ENCODE peak calls at places on chromosomes 3 and 15, in seven cellular contexts. One of them, this sample, is unnamed. For H3K4me1 and H3K27me3, the result is how much of the 10 kb centered on the place peaks cover.

GRCh38 chr3:40719660-40720287 is 195.0 kb downstream of the ZNF621 start:
- DNase-seq in Panc1: no peak
- DNase-seq in upper lobe of left lung: no peak
- DNase-seq in K562: peak
- DNase-seq in pancreas: peak
- DNase-seq in PC-9: no peak
- DNase-seq in hepatocyte: peak
- DNase-seq in this sample: no peak

GRCh38 chr15:49627407-49627877 is 6.6 kb downstream of the DTWD1 start:
- DNase-seq in upper lobe of left lung: no peak
- DNase-seq in Panc1: peak
- DNase-seq in K562: no peak
- DNase-seq in pancreas: no peak
- DNase-seq in PC-9: peak
- DNase-seq in hepatocyte: no peak
- DNase-seq in this sample: no peak

GRCh38 chr15:35067501-35068347 is 17.4 kb downstream of the NANOGP8 start:
- DNase-seq in hepatocyte: no peak
- DNase-seq in Panc1: no peak
- DNase-seq in upper lobe of left lung: no peak
- DNase-seq in PC-9: no peak
- DNase-seq in pancreas: no peak
- DNase-seq in K562: no peak
- DNase-seq in this sample: no peak

GRCh38 chr3:48552111-48552911 is 4.3 kb downstream of the PFKFB4 start:
- DNase-seq in upper lobe of left lung: no peak
- DNase-seq in PC-9: no peak
- DNase-seq in K562: no peak
- DNase-seq in hepatocyte: peak
- DNase-seq in pancreas: peak
- DNase-seq in Panc1: no peak
- DNase-seq in this sample: no peak

GRCh38 chr3:41323455-41323854 is 124.2 kb downstream of the CTNNB1 start:
- DNase-seq in upper lobe of left lung: no peak
- DNase-seq in K562: no peak
- DNase-seq in Panc1: no peak
- DNase-seq in hepatocyte: no peak
- DNase-seq in pancreas: no peak
- DNase-seq in PC-9: no peak
- DNase-seq in this sample: no peak

GRCh38 chr3:63508305-63508704 is 144.2 kb upstream of the SNTN start:
- DNase-seq in pancreas: no peak
- DNase-seq in hepatocyte: peak
- DNase-seq in PC-9: no peak
- DNase-seq in K562: peak
- DNase-seq in upper lobe of left lung: no peak
- DNase-seq in Panc1: no peak
- DNase-seq in this sample: no peak

GRCh38 chr3:47961815-47962606 is 54.2 kb downstream of the MAP4 start:
- DNase-seq in upper lobe of left lung: no peak
- DNase-seq in hepatocyte: peak
- DNase-seq in PC-9: peak
- DNase-seq in Panc1: no peak
- DNase-seq in pancreas: no peak
- DNase-seq in K562: peak
- DNase-seq in this sample: peak

GRCh38 chr3:56792201-56792600 is 9.5 kb downstream of the ARHGEF3 start:
- DNase-seq in K562: no peak
- DNase-seq in PC-9: no peak
- DNase-seq in pancreas: no peak
- DNase-seq in upper lobe of left lung: no peak
- DNase-seq in hepatocyte: no peak
- DNase-seq in Panc1: no peak
- DNase-seq in this sample: no peak

GRCh38 chr15:67341539-67341938 is 87.0 kb downstream of the IQCH start:
- DNase-seq in pancreas: no peak
- DNase-seq in upper lobe of left lung: no peak
- DNase-seq in Panc1: no peak
- DNase-seq in PC-9: no peak
- DNase-seq in K562: no peak
- DNase-seq in hepatocyte: no peak
- DNase-seq in this sample: no peak

GRCh38 chr3:11610044-11610671 is 33.6 kb downstream of the VGLL4 start:
- DNase-seq in pancreas: no peak
- DNase-seq in hepatocyte: peak
- DNase-seq in PC-9: no peak
- DNase-seq in Panc1: no peak
- DNase-seq in upper lobe of left lung: peak
- DNase-seq in K562: no peak
- DNase-seq in this sample: no peak

GRCh38 chr3:120174811-120175210 is 80.6 kb upstream of the GSK3B start:
- DNase-seq in PC-9: no peak
- DNase-seq in upper lobe of left lung: no peak
- DNase-seq in K562: no peak
- DNase-seq in pancreas: no peak
- DNase-seq in hepatocyte: no peak
- DNase-seq in Panc1: no peak
- DNase-seq in this sample: no peak

DNA sequence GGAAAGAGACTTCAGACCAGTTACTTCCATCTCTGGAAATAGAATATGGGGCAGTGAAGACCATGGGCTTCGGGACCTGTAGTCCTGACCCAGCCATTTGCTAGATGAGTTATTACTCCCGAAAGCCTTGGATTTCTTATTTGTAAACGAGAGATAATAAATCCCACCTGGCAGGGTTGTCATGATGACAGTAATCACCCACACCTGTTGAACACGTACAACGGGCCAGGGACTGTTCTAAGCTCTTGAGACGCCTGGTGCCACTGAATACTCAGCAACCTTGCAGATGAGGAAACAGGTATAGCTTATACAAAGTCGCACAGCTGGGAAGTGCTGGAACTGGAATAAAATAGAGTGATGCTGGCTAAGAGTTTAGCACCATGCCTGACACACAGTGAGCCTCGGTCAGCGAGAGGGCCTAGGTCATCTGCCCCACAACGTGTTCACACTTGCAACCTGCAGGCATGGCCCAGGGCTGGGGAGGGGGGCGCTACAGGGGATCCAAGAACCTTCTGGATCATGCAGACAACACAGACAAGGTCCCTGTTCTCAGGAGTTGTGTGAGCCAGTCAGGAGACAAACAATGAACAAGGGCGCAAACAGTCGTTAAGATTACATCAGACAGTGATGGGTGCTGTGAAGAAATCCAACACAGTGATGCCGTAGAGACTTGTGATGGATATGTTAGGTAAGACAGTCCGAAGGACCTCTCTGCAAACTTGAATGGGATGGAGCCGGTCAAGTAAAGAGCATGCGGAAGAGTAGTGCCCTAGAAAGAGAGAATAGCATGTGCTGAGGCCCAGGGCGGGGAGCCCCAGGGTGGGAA is 89.2 kb downstream of the CORO2B start:
- DNase-seq in Panc1: no peak
- DNase-seq in K562: no peak
- DNase-seq in PC-9: no peak
- DNase-seq in hepatocyte: no peak
- DNase-seq in pancreas: no peak
- DNase-seq in upper lobe of left lung: no peak
- DNase-seq in this sample: no peak
- H3K4me1 ChIP-seq in Panc1: under half
- H3K4me1 ChIP-seq in K562: under half
- H3K4me1 ChIP-seq in PC-9: under half
- H3K4me1 ChIP-seq in hepatocyte: under half
- H3K4me1 ChIP-seq in pancreas: under half
- H3K4me1 ChIP-seq in upper lobe of left lung: under half
- H3K4me1 ChIP-seq in this sample: under half

DNA sequence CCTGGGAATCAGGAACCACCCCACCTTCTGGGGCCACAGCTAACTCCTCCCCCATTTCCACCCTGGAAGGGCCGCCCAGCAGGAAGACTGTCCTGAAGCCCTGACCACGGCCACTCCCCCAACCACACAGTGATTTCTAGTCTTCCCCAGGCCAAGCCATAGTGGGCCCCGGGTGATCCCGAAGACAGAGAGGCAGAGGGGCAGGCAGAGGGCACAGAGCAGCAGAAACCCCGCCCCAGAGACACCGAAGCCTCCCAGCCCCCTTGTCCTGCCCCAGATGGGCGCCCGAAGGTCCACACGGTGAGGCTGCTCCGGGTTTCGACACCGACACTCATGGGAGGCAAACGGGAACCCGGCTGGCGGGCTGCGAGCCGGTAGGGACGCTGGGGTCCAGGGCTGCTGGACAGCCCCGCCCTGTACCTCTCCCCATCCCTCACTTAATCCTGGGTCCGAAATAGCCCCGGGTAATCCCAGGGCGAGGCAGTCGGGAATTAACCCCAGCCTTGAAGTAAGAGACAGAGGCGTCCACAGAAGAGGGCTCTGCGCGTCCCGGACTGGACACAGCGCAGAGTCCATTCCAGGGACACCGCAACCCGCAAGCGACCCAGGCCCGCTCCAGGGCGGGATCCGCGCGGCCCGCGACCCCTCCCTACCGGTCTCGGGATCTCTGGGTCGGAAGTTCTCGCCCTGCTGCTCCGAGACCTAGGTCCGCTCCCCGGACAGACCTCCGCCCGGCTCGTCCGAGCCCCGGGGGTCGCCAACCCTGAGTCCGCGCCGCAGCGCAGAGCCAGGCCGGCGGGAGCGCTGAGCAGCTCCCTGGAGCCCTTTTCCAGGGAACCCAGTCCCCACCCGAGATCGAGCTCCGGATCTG is 138.2 kb downstream of the NUP210 start:
- DNase-seq in pancreas: peak
- DNase-seq in upper lobe of left lung: peak
- DNase-seq in hepatocyte: no peak
- DNase-seq in PC-9: peak
- DNase-seq in K562: peak
- DNase-seq in Panc1: no peak
- DNase-seq in this sample: no peak
- H3K27me3 ChIP-seq in pancreas: under half
- H3K27me3 ChIP-seq in upper lobe of left lung: under half
- H3K27me3 ChIP-seq in hepatocyte: under half
- H3K27me3 ChIP-seq in PC-9: under half
- H3K27me3 ChIP-seq in K562: under half
- H3K27me3 ChIP-seq in Panc1: under half
- H3K27me3 ChIP-seq in this sample: under half

GRCh38 chr3:112427123-112427522 is 72.1 kb downstream of the BTLA start:
- DNase-seq in hepatocyte: no peak
- DNase-seq in upper lobe of left lung: no peak
- DNase-seq in K562: no peak
- DNase-seq in pancreas: no peak
- DNase-seq in PC-9: no peak
- DNase-seq in Panc1: no peak
- DNase-seq in this sample: no peak

GRCh38 chr3:112425858-112426750 is 73.2 kb downstream of the BTLA start:
- DNase-seq in upper lobe of left lung: no peak
- DNase-seq in PC-9: no peak
- DNase-seq in hepatocyte: no peak
- DNase-seq in K562: no peak
- DNase-seq in pancreas: no peak
- DNase-seq in Panc1: no peak
- DNase-seq in this sample: no peak

GRCh38 chr3:112424394-112424793 is 74.9 kb downstream of the BTLA start:
- DNase-seq in K562: no peak
- DNase-seq in upper lobe of left lung: no peak
- DNase-seq in PC-9: no peak
- DNase-seq in pancreas: no peak
- DNase-seq in Panc1: no peak
- DNase-seq in hepatocyte: no peak
- DNase-seq in this sample: no peak

GRCh38 chr3:112425382-112425781 is 73.9 kb downstream of the BTLA start:
- DNase-seq in K562: no peak
- DNase-seq in hepatocyte: no peak
- DNase-seq in upper lobe of left lung: no peak
- DNase-seq in pancreas: no peak
- DNase-seq in PC-9: no peak
- DNase-seq in Panc1: no peak
- DNase-seq in this sample: no peak
- H3K4me3 ChIP-seq in K562: no peak
- H3K4me3 ChIP-seq in hepatocyte: no peak
- H3K4me3 ChIP-seq in upper lobe of left lung: no peak
- H3K4me3 ChIP-seq in pancreas: no peak
- H3K4me3 ChIP-seq in PC-9: no peak
- H3K4me3 ChIP-seq in Panc1: no peak
- H3K4me3 ChIP-seq in this sample: no peak

DNA sequence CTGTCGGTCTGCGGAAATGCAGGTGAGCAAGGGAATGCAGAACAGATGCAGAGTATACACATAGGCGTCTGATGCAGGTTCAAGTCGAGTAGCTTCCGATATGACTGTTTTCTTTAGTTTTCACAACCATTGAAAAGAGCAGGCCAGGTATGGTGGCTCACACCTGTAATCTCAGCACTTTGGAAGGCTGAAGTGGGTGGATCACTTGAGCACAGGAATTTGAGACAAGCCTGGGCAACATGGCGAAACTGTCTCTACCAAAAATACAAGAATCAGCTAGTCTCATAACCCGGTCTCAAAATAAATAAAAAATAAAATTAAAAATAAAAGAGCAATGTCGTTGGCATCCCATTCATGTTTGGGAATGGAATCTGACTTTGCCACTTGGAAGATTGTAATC is 101.5 kb downstream of the PTPRG start:
- DNase-seq in Panc1: no peak
- DNase-seq in hepatocyte: no peak
- DNase-seq in PC-9: no peak
- DNase-seq in K562: no peak
- DNase-seq in pancreas: no peak
- DNase-seq in upper lobe of left lung: no peak
- DNase-seq in this sample: no peak
- H3K4me1 ChIP-seq in Panc1: under half
- H3K4me1 ChIP-seq in hepatocyte: under half
- H3K4me1 ChIP-seq in PC-9: under half
- H3K4me1 ChIP-seq in K562: under half
- H3K4me1 ChIP-seq in pancreas: under half
- H3K4me1 ChIP-seq in upper lobe of left lung: under half
- H3K4me1 ChIP-seq in this sample: under half

GRCh38 chr15:88113909-88114308 is 142.6 kb downstream of the NTRK3 start:
- DNase-seq in Panc1: no peak
- DNase-seq in K562: no peak
- DNase-seq in pancreas: no peak
- DNase-seq in PC-9: no peak
- DNase-seq in hepatocyte: no peak
- DNase-seq in upper lobe of left lung: no peak
- DNase-seq in this sample: no peak

GRCh38 chr15:88120021-88120420 is 136.5 kb downstream of the NTRK3 start:
- DNase-seq in PC-9: no peak
- DNase-seq in hepatocyte: no peak
- DNase-seq in K562: no peak
- DNase-seq in upper lobe of left lung: no peak
- DNase-seq in pancreas: no peak
- DNase-seq in Panc1: no peak
- DNase-seq in this sample: no peak

GRCh38 chr15:88118741-88119140 is 137.8 kb downstream of the NTRK3 start:
- DNase-seq in PC-9: no peak
- DNase-seq in K562: no peak
- DNase-seq in hepatocyte: no peak
- DNase-seq in pancreas: no peak
- DNase-seq in Panc1: no peak
- DNase-seq in upper lobe of left lung: no peak
- DNase-seq in this sample: no peak

GRCh38 chr15:88118035-88118434 is 138.5 kb downstream of the NTRK3 start:
- DNase-seq in pancreas: no peak
- DNase-seq in PC-9: no peak
- DNase-seq in Panc1: no peak
- DNase-seq in upper lobe of left lung: no peak
- DNase-seq in hepatocyte: no peak
- DNase-seq in K562: no peak
- DNase-seq in this sample: no peak

GRCh38 chr15:88115529-88116152 is 140.9 kb downstream of the NTRK3 start:
- DNase-seq in Panc1: no peak
- DNase-seq in PC-9: no peak
- DNase-seq in upper lobe of left lung: peak
- DNase-seq in pancreas: peak
- DNase-seq in K562: no peak
- DNase-seq in hepatocyte: peak
- DNase-seq in this sample: no peak
- H3K27me3 ChIP-seq in Panc1: under half
- H3K27me3 ChIP-seq in PC-9: under half
- H3K27me3 ChIP-seq in upper lobe of left lung: under half
- H3K27me3 ChIP-seq in pancreas: under half
- H3K27me3 ChIP-seq in K562: under half
- H3K27me3 ChIP-seq in hepatocyte: under half
- H3K27me3 ChIP-seq in this sample: under half

This sample was measured in A673.